ENCODE peak calls at places on chromosomes 4 and X, in six cellular contexts. One of them, this sample, is unnamed.

GRCh38 chr4:169921237-169921636 is 105.0 kb downstream of the MFAP3L start:
- DNase-seq in kidney epithelial cell: no peak
- DNase-seq in choroid plexus epithelial cell: no peak
- DNase-seq in tibial nerve: no peak
- DNase-seq in AG10803: no peak
- DNase-seq in BJ: no peak
- DNase-seq in this sample: no peak

GRCh38 chr4:149980941-149981340 is 97.3 kb upstream of the DCLK2 start:
- DNase-seq in kidney epithelial cell: peak
- DNase-seq in choroid plexus epithelial cell: peak
- DNase-seq in tibial nerve: peak
- DNase-seq in AG10803: peak
- DNase-seq in BJ: no peak
- DNase-seq in this sample: no peak

GRCh38 chr4:8315343-8316250 is 46.0 kb downstream of the HTRA3 start:
- DNase-seq in kidney epithelial cell: peak
- DNase-seq in choroid plexus epithelial cell: peak
- DNase-seq in tibial nerve: no peak
- DNase-seq in AG10803: peak
- DNase-seq in BJ: peak
- DNase-seq in this sample: peak

GRCh38 chrX:290476-291166 is 9.4 kb downstream of the PLCXD1 start:
- DNase-seq in kidney epithelial cell: no peak
- DNase-seq in choroid plexus epithelial cell: no peak
- DNase-seq in tibial nerve: no peak
- DNase-seq in AG10803: no peak
- DNase-seq in BJ: no peak
- DNase-seq in this sample: no peak

GRCh38 chrX:154376768-154377167 is 2.3 kb upstream of the EMD start:
- DNase-seq in kidney epithelial cell: no peak
- DNase-seq in choroid plexus epithelial cell: no peak
- DNase-seq in tibial nerve: no peak
- DNase-seq in AG10803: peak
- DNase-seq in BJ: no peak
- DNase-seq in this sample: no peak

GRCh38 chrX:54945224-54945623 is 24.6 kb downstream of the TRO start:
- DNase-seq in kidney epithelial cell: no peak
- DNase-seq in choroid plexus epithelial cell: peak
- DNase-seq in tibial nerve: no peak
- DNase-seq in AG10803: no peak
- DNase-seq in BJ: no peak
- DNase-seq in this sample: no peak

GRCh38 chr4:85783483-85783882 is 308.5 kb downstream of the ARHGAP24 start:
- DNase-seq in kidney epithelial cell: no peak
- DNase-seq in choroid plexus epithelial cell: peak
- DNase-seq in tibial nerve: no peak
- DNase-seq in AG10803: peak
- DNase-seq in BJ: peak
- DNase-seq in this sample: no peak

GRCh38 chr4:168293386-168293975 is 25.1 kb downstream of the DDX60 start:
- DNase-seq in kidney epithelial cell: no peak
- DNase-seq in choroid plexus epithelial cell: no peak
- DNase-seq in tibial nerve: no peak
- DNase-seq in AG10803: no peak
- DNase-seq in BJ: no peak
- DNase-seq in this sample: no peak

GRCh38 chrX:44967221-44967620 is 94.2 kb downstream of the KDM6A start:
- DNase-seq in kidney epithelial cell: no peak
- DNase-seq in choroid plexus epithelial cell: no peak
- DNase-seq in tibial nerve: no peak
- DNase-seq in AG10803: no peak
- DNase-seq in BJ: no peak
- DNase-seq in this sample: no peak

GRCh38 chr4:138756519-138756918 is 259.1 kb upstream of the NOCT start:
- DNase-seq in kidney epithelial cell: no peak
- DNase-seq in choroid plexus epithelial cell: no peak
- DNase-seq in tibial nerve: no peak
- DNase-seq in AG10803: no peak
- DNase-seq in BJ: no peak
- DNase-seq in this sample: no peak

GRCh38 chr4:126757219-126757618 is 875.5 kb upstream of the INTU start:
- DNase-seq in kidney epithelial cell: peak
- DNase-seq in choroid plexus epithelial cell: peak
- DNase-seq in tibial nerve: no peak
- DNase-seq in AG10803: no peak
- DNase-seq in BJ: no peak
- DNase-seq in this sample: no peak

GRCh38 chr4:157270552-157270951 is 50.0 kb downstream of the GRIA2 start:
- DNase-seq in kidney epithelial cell: no peak
- DNase-seq in choroid plexus epithelial cell: no peak
- DNase-seq in tibial nerve: no peak
- DNase-seq in AG10803: no peak
- DNase-seq in BJ: no peak
- DNase-seq in this sample: no peak

GRCh38 chrX:6024204-6024603 is 204.5 kb downstream of the NLGN4X start:
- DNase-seq in kidney epithelial cell: peak
- DNase-seq in choroid plexus epithelial cell: no peak
- DNase-seq in tibial nerve: no peak
- DNase-seq in AG10803: no peak
- DNase-seq in BJ: no peak
- DNase-seq in this sample: no peak

GRCh38 chr4:78432896-78433295 is 118.7 kb upstream of the ANXA3 start:
- DNase-seq in kidney epithelial cell: peak
- DNase-seq in choroid plexus epithelial cell: peak
- DNase-seq in tibial nerve: no peak
- DNase-seq in AG10803: peak
- DNase-seq in BJ: peak
- DNase-seq in this sample: no peak

DNA sequence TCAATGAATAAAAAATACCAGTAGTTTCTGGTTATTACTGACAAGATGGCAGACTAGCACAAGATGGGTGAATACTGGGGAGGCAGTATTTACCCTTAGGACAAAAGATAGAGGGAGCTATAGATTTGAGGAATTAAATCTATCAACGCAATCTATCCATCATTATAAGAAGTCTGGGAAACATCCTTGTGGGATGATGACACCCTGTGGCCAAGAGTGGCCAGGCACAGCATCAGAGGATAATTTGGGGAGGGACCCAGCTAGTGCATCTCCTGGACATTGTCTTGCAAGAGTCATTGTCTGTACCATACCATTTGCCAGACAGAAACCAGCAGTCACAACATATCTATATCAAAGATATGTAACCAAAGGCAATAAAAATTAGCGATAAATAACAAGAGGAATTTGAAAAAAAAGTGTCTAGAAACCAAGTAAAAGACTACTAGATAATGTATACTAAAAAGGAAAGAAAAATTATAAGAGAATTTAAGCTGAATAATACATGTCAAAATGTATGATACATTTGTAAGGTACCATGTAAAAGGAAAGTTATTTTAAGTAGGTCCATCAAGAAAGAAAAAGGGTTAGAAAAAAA is 22.9 kb downstream of the KCTD8 start:
- DNase-seq in kidney epithelial cell: no peak
- DNase-seq in choroid plexus epithelial cell: peak
- DNase-seq in tibial nerve: no peak
- DNase-seq in AG10803: no peak
- DNase-seq in BJ: no peak
- DNase-seq in this sample: no peak
- TF ChIP-seq CTCF in kidney epithelial cell: peak
- TF ChIP-seq CTCF in choroid plexus epithelial cell: peak
- TF ChIP-seq CTCF in tibial nerve: no peak
- TF ChIP-seq CTCF in AG10803: no peak
- TF ChIP-seq CTCF in BJ: no peak
- TF ChIP-seq CTCF in this sample: peak

GRCh38 chr4:188821500-188821899 is 682.3 kb downstream of the TRIML1 start:
- DNase-seq in kidney epithelial cell: no peak
- DNase-seq in choroid plexus epithelial cell: no peak
- DNase-seq in tibial nerve: no peak
- DNase-seq in AG10803: no peak
- DNase-seq in BJ: no peak
- DNase-seq in this sample: no peak
- TF ChIP-seq CTCF in kidney epithelial cell: no peak
- TF ChIP-seq CTCF in choroid plexus epithelial cell: no peak
- TF ChIP-seq CTCF in tibial nerve: no peak
- TF ChIP-seq CTCF in AG10803: no peak
- TF ChIP-seq CTCF in BJ: no peak
- TF ChIP-seq CTCF in this sample: no peak

GRCh38 chr4:189917161-189917891 is 23.3 kb upstream of the FRG1 start:
- DNase-seq in kidney epithelial cell: no peak
- DNase-seq in choroid plexus epithelial cell: no peak
- DNase-seq in tibial nerve: no peak
- DNase-seq in AG10803: no peak
- DNase-seq in BJ: no peak
- DNase-seq in this sample: no peak

GRCh38 chr4:189912170-189912569 is 28.5 kb upstream of the FRG1 start:
- DNase-seq in kidney epithelial cell: no peak
- DNase-seq in choroid plexus epithelial cell: no peak
- DNase-seq in tibial nerve: no peak
- DNase-seq in AG10803: no peak
- DNase-seq in BJ: no peak
- DNase-seq in this sample: no peak
- TF ChIP-seq CTCF in kidney epithelial cell: peak
- TF ChIP-seq CTCF in choroid plexus epithelial cell: peak
- TF ChIP-seq CTCF in tibial nerve: peak
- TF ChIP-seq CTCF in AG10803: peak
- TF ChIP-seq CTCF in BJ: peak
- TF ChIP-seq CTCF in this sample: peak

GRCh38 chr4:120826853-120827252 is 95.7 kb downstream of the PRDM5 start:
- DNase-seq in kidney epithelial cell: no peak
- DNase-seq in choroid plexus epithelial cell: no peak
- DNase-seq in tibial nerve: no peak
- DNase-seq in AG10803: no peak
- DNase-seq in BJ: no peak
- DNase-seq in this sample: no peak
- TF ChIP-seq CTCF in kidney epithelial cell: no peak
- TF ChIP-seq CTCF in choroid plexus epithelial cell: no peak
- TF ChIP-seq CTCF in tibial nerve: no peak
- TF ChIP-seq CTCF in AG10803: no peak
- TF ChIP-seq CTCF in BJ: no peak
- TF ChIP-seq CTCF in this sample: no peak

GRCh38 chrX:27924718-27925117 is 56.5 kb downstream of the DCAF8L1 start:
- DNase-seq in kidney epithelial cell: no peak
- DNase-seq in choroid plexus epithelial cell: no peak
- DNase-seq in tibial nerve: no peak
- DNase-seq in AG10803: no peak
- DNase-seq in BJ: no peak
- DNase-seq in this sample: no peak

GRCh38 chrX:27924261-27924660 is 57.0 kb downstream of the DCAF8L1 start:
- DNase-seq in kidney epithelial cell: no peak
- DNase-seq in choroid plexus epithelial cell: no peak
- DNase-seq in tibial nerve: no peak
- DNase-seq in AG10803: no peak
- DNase-seq in BJ: no peak
- DNase-seq in this sample: no peak

GRCh38 chrX:27917713-27918500 is 63.3 kb downstream of the DCAF8L1 start:
- DNase-seq in kidney epithelial cell: no peak
- DNase-seq in choroid plexus epithelial cell: no peak
- DNase-seq in tibial nerve: no peak
- DNase-seq in AG10803: no peak
- DNase-seq in BJ: no peak
- DNase-seq in this sample: no peak

GRCh38 chrX:27915617-27916016 is 65.6 kb downstream of the DCAF8L1 start:
- DNase-seq in kidney epithelial cell: no peak
- DNase-seq in choroid plexus epithelial cell: peak
- DNase-seq in tibial nerve: no peak
- DNase-seq in AG10803: no peak
- DNase-seq in BJ: no peak
- DNase-seq in this sample: no peak

DNA sequence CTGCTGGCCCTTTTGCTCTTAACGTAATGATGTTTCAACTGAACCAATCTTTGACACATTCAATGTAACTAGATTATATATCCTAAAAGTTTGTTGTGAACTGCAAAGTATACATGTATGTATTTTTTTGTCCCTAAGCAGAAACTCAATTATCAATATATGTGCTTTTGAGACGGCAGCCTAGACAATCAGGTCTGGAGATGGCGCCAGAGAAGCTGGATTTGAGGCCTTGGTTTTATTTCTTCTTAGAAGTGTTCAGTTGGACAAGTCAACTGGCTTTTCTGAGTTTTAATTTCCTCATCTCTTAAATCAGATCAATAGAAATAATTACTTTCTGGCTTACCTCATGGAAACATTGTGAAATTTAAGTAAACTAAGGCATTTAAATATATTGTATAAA is 62.5 kb downstream of the DCAF8L1 start:
- DNase-seq in kidney epithelial cell: no peak
- DNase-seq in choroid plexus epithelial cell: peak
- DNase-seq in tibial nerve: no peak
- DNase-seq in AG10803: no peak
- DNase-seq in BJ: no peak
- DNase-seq in this sample: no peak
- TF ChIP-seq CTCF in kidney epithelial cell: peak
- TF ChIP-seq CTCF in choroid plexus epithelial cell: peak
- TF ChIP-seq CTCF in tibial nerve: no peak
- TF ChIP-seq CTCF in AG10803: no peak
- TF ChIP-seq CTCF in BJ: no peak
- TF ChIP-seq CTCF in this sample: peak

GRCh38 chrX:124215786-124216185 is 116.7 kb upstream of the TEX13D start:
- DNase-seq in kidney epithelial cell: no peak
- DNase-seq in choroid plexus epithelial cell: no peak
- DNase-seq in tibial nerve: no peak
- DNase-seq in AG10803: no peak
- DNase-seq in BJ: no peak
- DNase-seq in this sample: no peak

GRCh38 chrX:124208675-124209074 is 123.8 kb upstream of the TEX13D start:
- DNase-seq in kidney epithelial cell: no peak
- DNase-seq in choroid plexus epithelial cell: no peak
- DNase-seq in tibial nerve: no peak
- DNase-seq in AG10803: no peak
- DNase-seq in BJ: no peak
- DNase-seq in this sample: no peak

GRCh38 chrX:124212622-124213021 is 119.8 kb upstream of the TEX13D start:
- DNase-seq in kidney epithelial cell: no peak
- DNase-seq in choroid plexus epithelial cell: no peak
- DNase-seq in tibial nerve: no peak
- DNase-seq in AG10803: peak
- DNase-seq in BJ: no peak
- DNase-seq in this sample: no peak

GRCh38 chrX:124209792-124210576 is 122.5 kb upstream of the TEX13D start:
- DNase-seq in kidney epithelial cell: no peak
- DNase-seq in choroid plexus epithelial cell: no peak
- DNase-seq in tibial nerve: no peak
- DNase-seq in AG10803: no peak
- DNase-seq in BJ: no peak
- DNase-seq in this sample: no peak

DNA sequence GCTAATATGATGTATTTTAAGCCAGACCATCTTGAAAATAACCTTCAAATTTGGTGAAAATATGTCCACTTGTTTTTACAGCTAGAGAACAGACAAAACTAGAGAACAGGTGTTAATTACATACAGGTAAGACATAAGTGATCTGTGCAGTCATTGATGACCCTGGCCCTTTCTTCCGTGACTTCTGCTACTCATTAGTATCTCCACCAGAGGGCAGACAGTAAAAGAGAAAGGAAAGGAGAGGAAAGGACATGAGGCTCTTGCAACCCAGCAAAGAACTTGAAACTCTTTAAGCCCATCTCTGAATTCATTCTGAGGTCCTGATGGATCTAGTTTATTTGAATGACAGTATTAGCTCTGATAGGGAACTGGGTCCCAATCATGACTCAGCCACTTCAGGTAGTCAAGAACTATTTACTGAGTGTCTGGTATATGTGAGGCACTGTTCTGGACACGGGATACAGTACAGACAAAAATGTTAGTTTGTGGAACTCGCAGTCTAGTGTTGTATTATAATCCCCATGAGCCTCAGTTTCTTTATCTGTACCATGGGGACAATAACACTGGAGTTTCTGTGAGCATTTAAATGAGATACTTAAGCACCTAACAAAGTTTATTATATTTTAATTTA is 121.0 kb upstream of the TEX13D start:
- DNase-seq in kidney epithelial cell: no peak
- DNase-seq in choroid plexus epithelial cell: peak
- DNase-seq in tibial nerve: no peak
- DNase-seq in AG10803: peak
- DNase-seq in BJ: no peak
- DNase-seq in this sample: peak
- TF ChIP-seq CTCF in kidney epithelial cell: peak
- TF ChIP-seq CTCF in choroid plexus epithelial cell: peak
- TF ChIP-seq CTCF in tibial nerve: peak
- TF ChIP-seq CTCF in AG10803: peak
- TF ChIP-seq CTCF in BJ: peak
- TF ChIP-seq CTCF in this sample: peak